ENCODE peak calls at places on chromosomes 6 and 20, in four cellular contexts. One of them, this sample, is unnamed.

GRCh38 chr6:151067684-151068596 is 171.8 kb upstream of the AKAP12 start:
- DNase-seq in AG04449: peak; percentile 95
- DNase-seq in HS-27A: peak; percentile 92
- DNase-seq in small intestine: peak; percentile 51
- DNase-seq in this sample: peak; percentile 86

GRCh38 chr20:36493801-36494114 is 47.6 kb upstream of the MYL9 start:
- DNase-seq in AG04449: no peak
- DNase-seq in HS-27A: no peak
- DNase-seq in small intestine: no peak
- DNase-seq in this sample: peak; percentile 65

GRCh38 chr20:19783966-19784401 is 25.9 kb downstream of the RIN2 start:
- DNase-seq in small intestine: no peak
- DNase-seq in AG04449: no peak
- DNase-seq in HS-27A: peak; percentile 68
- DNase-seq in this sample: no peak

GRCh38 chr6:32607263-32607987 is 17.8 kb upstream of the HLA-DRB1 start:
- DNase-seq in AG04449: no peak
- DNase-seq in HS-27A: no peak
- DNase-seq in small intestine: no peak
- DNase-seq in this sample: no peak

GRCh38 chr6:90414352-90414751 is 117.7 kb upstream of the BACH2 start:
- DNase-seq in small intestine: no peak
- DNase-seq in HS-27A: no peak
- DNase-seq in AG04449: no peak
- DNase-seq in this sample: no peak

GRCh38 chr6:12911387-12911960 is 194.9 kb downstream of the PHACTR1 start:
- DNase-seq in HS-27A: no peak
- DNase-seq in small intestine: peak; percentile 45
- DNase-seq in AG04449: no peak
- DNase-seq in this sample: peak; percentile 14

GRCh38 chr20:709864-710761 is 34.5 kb upstream of the SCRT2 start:
- DNase-seq in HS-27A: no peak
- DNase-seq in small intestine: no peak
- DNase-seq in AG04449: no peak
- DNase-seq in this sample: no peak

GRCh38 chr6:150697515-150697914 is 97.8 kb downstream of the PLEKHG1 start:
- DNase-seq in small intestine: no peak
- DNase-seq in HS-27A: no peak
- DNase-seq in AG04449: no peak
- DNase-seq in this sample: no peak

GRCh38 chr6:17600527-17601388 is 656 bp downstream of the FAM8A1 start:
- DNase-seq in small intestine: peak; percentile 45
- DNase-seq in HS-27A: no peak
- DNase-seq in AG04449: no peak
- DNase-seq in this sample: no peak

GRCh38 chr6:43817192-43817591 is 47.2 kb downstream of the VEGFA start:
- DNase-seq in small intestine: peak; percentile 68
- DNase-seq in AG04449: no peak
- DNase-seq in HS-27A: peak; percentile 27
- DNase-seq in this sample: no peak

GRCh38 chr6:150541587-150541986 is 58.1 kb upstream of the PLEKHG1 start:
- DNase-seq in HS-27A: no peak
- DNase-seq in AG04449: no peak
- DNase-seq in small intestine: no peak
- DNase-seq in this sample: no peak